ENCODE peak calls at places on chromosome 13, in seven cellular contexts. One of them, this sample, is unnamed.
A peak's percentile ranks its signal among the peaks of the same experiment; 100 is the strongest.

GRCh38 chr13:33730147-33730546 is 87.8 kb upstream of the RFC3 start:
- DNase-seq in GM23248: no peak
- DNase-seq in prostate gland: no peak
- DNase-seq in IMR-90: no peak
- DNase-seq in heart left ventricle: no peak
- DNase-seq in lower lobe of right lung: no peak
- DNase-seq in testis: no peak
- DNase-seq in this sample: no peak

GRCh38 chr13:100443998-100444328 is 144.6 kb downstream of the GGACT start:
- DNase-seq in GM23248: peak; percentile 16
- DNase-seq in prostate gland: no peak
- DNase-seq in IMR-90: no peak
- DNase-seq in heart left ventricle: no peak
- DNase-seq in lower lobe of right lung: no peak
- DNase-seq in testis: no peak
- DNase-seq in this sample: no peak

GRCh38 chr13:100976993-100977392 is 302.4 kb upstream of the TMTC4 start:
- DNase-seq in GM23248: no peak
- DNase-seq in prostate gland: no peak
- DNase-seq in IMR-90: no peak
- DNase-seq in heart left ventricle: no peak
- DNase-seq in lower lobe of right lung: no peak
- DNase-seq in testis: no peak
- DNase-seq in this sample: no peak

GRCh38 chr13:81116461-81117282 is 775.7 kb upstream of the SPRY2 start:
- DNase-seq in GM23248: no peak
- DNase-seq in prostate gland: no peak
- DNase-seq in IMR-90: no peak
- DNase-seq in heart left ventricle: no peak
- DNase-seq in lower lobe of right lung: no peak
- DNase-seq in testis: no peak
- DNase-seq in this sample: no peak

GRCh38 chr13:110471833-110472162 is 89.7 kb downstream of the RAB20 start:
- DNase-seq in GM23248: peak; percentile 9
- DNase-seq in prostate gland: no peak
- DNase-seq in IMR-90: peak; percentile 37
- DNase-seq in heart left ventricle: peak; percentile 75
- DNase-seq in lower lobe of right lung: peak; percentile 68
- DNase-seq in testis: peak; percentile 44
- DNase-seq in this sample: no peak

GRCh38 chr13:94967183-94968039 is 255.1 kb upstream of the SOX21 start:
- DNase-seq in GM23248: peak; percentile 53
- DNase-seq in prostate gland: no peak
- DNase-seq in IMR-90: no peak
- DNase-seq in heart left ventricle: no peak
- DNase-seq in lower lobe of right lung: no peak
- DNase-seq in testis: no peak
- DNase-seq in this sample: peak; percentile 40

GRCh38 chr13:27869436-27870090 is 50.2 kb upstream of the PDX1 start:
- DNase-seq in GM23248: no peak
- DNase-seq in prostate gland: no peak
- DNase-seq in IMR-90: no peak
- DNase-seq in heart left ventricle: no peak
- DNase-seq in lower lobe of right lung: no peak
- DNase-seq in testis: no peak
- DNase-seq in this sample: no peak

GRCh38 chr13:39875111-39875510 is 219.6 kb downstream of the COG6 start:
- DNase-seq in GM23248: no peak
- DNase-seq in prostate gland: no peak
- DNase-seq in IMR-90: no peak
- DNase-seq in heart left ventricle: no peak
- DNase-seq in lower lobe of right lung: no peak
- DNase-seq in testis: no peak
- DNase-seq in this sample: no peak

GRCh38 chr13:110233682-110234280 is 73.2 kb downstream of the COL4A1 start:
- DNase-seq in GM23248: peak; percentile 5
- DNase-seq in prostate gland: no peak
- DNase-seq in IMR-90: no peak
- DNase-seq in heart left ventricle: no peak
- DNase-seq in lower lobe of right lung: no peak
- DNase-seq in testis: no peak
- DNase-seq in this sample: no peak

GRCh38 chr13:95480131-95480545 is 72.4 kb upstream of the CLDN10 start:
- DNase-seq in GM23248: no peak
- DNase-seq in prostate gland: no peak
- DNase-seq in IMR-90: no peak
- DNase-seq in heart left ventricle: peak; percentile 60
- DNase-seq in lower lobe of right lung: peak; percentile 64
- DNase-seq in testis: no peak
- DNase-seq in this sample: peak; percentile 21

GRCh38 chr13:112741835-112742570 is 52.2 kb downstream of the ATP11A start:
- DNase-seq in GM23248: no peak
- DNase-seq in prostate gland: no peak
- DNase-seq in IMR-90: no peak
- DNase-seq in heart left ventricle: no peak
- DNase-seq in lower lobe of right lung: no peak
- DNase-seq in testis: no peak
- DNase-seq in this sample: no peak

GRCh38 chr13:31880849-31881494 is 141.6 kb downstream of the RXFP2 start:
- DNase-seq in GM23248: peak; percentile 47
- DNase-seq in prostate gland: no peak
- DNase-seq in IMR-90: no peak
- DNase-seq in heart left ventricle: no peak
- DNase-seq in lower lobe of right lung: no peak
- DNase-seq in testis: no peak
- DNase-seq in this sample: no peak

GRCh38 chr13:30818323-30818960 is 83.1 kb downstream of the ALOX5AP start:
- DNase-seq in GM23248: peak; percentile 96
- DNase-seq in prostate gland: no peak
- DNase-seq in IMR-90: peak; percentile 87
- DNase-seq in heart left ventricle: no peak
- DNase-seq in lower lobe of right lung: no peak
- DNase-seq in testis: no peak
- DNase-seq in this sample: no peak

GRCh38 chr13:84366484-84366883 is 484.2 kb upstream of the SLITRK1 start:
- DNase-seq in GM23248: peak; percentile 1
- DNase-seq in prostate gland: no peak
- DNase-seq in IMR-90: peak; percentile 7
- DNase-seq in heart left ventricle: no peak
- DNase-seq in lower lobe of right lung: no peak
- DNase-seq in testis: no peak
- DNase-seq in this sample: no peak

GRCh38 chr13:74464656-74465055 is 330.5 kb upstream of the KLF12 start:
- DNase-seq in GM23248: no peak
- DNase-seq in prostate gland: no peak
- DNase-seq in IMR-90: no peak
- DNase-seq in heart left ventricle: no peak
- DNase-seq in lower lobe of right lung: no peak
- DNase-seq in testis: peak; percentile 23
- DNase-seq in this sample: no peak

GRCh38 chr13:106121173-106121754 is 414.2 kb downstream of the EFNB2 start:
- DNase-seq in GM23248: no peak
- DNase-seq in prostate gland: no peak
- DNase-seq in IMR-90: no peak
- DNase-seq in heart left ventricle: no peak
- DNase-seq in lower lobe of right lung: no peak
- DNase-seq in testis: no peak
- DNase-seq in this sample: no peak

GRCh38 chr13:72151241-72151640 is 284.2 kb upstream of the DACH1 start:
- DNase-seq in GM23248: no peak
- DNase-seq in prostate gland: no peak
- DNase-seq in IMR-90: no peak
- DNase-seq in heart left ventricle: no peak
- DNase-seq in lower lobe of right lung: no peak
- DNase-seq in testis: no peak
- DNase-seq in this sample: no peak

GRCh38 chr13:20219585-20219984 is 12.5 kb downstream of the GJB6 start:
- DNase-seq in GM23248: no peak
- DNase-seq in prostate gland: no peak
- DNase-seq in IMR-90: no peak
- DNase-seq in heart left ventricle: no peak
- DNase-seq in lower lobe of right lung: no peak
- DNase-seq in testis: no peak
- DNase-seq in this sample: no peak

GRCh38 chr13:76798037-76798436 is 88.2 kb downstream of the KCTD12 start:
- DNase-seq in GM23248: peak; percentile 17
- DNase-seq in prostate gland: no peak
- DNase-seq in IMR-90: no peak
- DNase-seq in heart left ventricle: no peak
- DNase-seq in lower lobe of right lung: peak; percentile 62
- DNase-seq in testis: no peak
- DNase-seq in this sample: no peak

GRCh38 chr13:45331981-45332830 is 8.8 kb downstream of the TPT1 start:
- DNase-seq in GM23248: peak; percentile 98
- DNase-seq in prostate gland: no peak
- DNase-seq in IMR-90: peak; percentile 88
- DNase-seq in heart left ventricle: no peak
- DNase-seq in lower lobe of right lung: no peak
- DNase-seq in testis: no peak
- DNase-seq in this sample: peak; percentile 24

GRCh38 chr13:54234607-54235006 is 1206.0 kb downstream of the OLFM4 start:
- DNase-seq in GM23248: no peak
- DNase-seq in prostate gland: no peak
- DNase-seq in IMR-90: no peak
- DNase-seq in heart left ventricle: no peak
- DNase-seq in lower lobe of right lung: no peak
- DNase-seq in testis: no peak
- DNase-seq in this sample: no peak
- H3K9me3 ChIP-seq in GM23248: no peaks in the 10 kb centered on the region
- H3K9me3 ChIP-seq in prostate gland: no peaks in the 10 kb centered on the region
- H3K9me3 ChIP-seq in IMR-90: peaks cover 4% of the 10 kb centered on the region
- H3K9me3 ChIP-seq in heart left ventricle: no peaks in the 10 kb centered on the region
- H3K9me3 ChIP-seq in lower lobe of right lung: no peaks in the 10 kb centered on the region
- H3K9me3 ChIP-seq in testis: no peaks in the 10 kb centered on the region
- H3K9me3 ChIP-seq in this sample: no peaks in the 10 kb centered on the region

DNA sequence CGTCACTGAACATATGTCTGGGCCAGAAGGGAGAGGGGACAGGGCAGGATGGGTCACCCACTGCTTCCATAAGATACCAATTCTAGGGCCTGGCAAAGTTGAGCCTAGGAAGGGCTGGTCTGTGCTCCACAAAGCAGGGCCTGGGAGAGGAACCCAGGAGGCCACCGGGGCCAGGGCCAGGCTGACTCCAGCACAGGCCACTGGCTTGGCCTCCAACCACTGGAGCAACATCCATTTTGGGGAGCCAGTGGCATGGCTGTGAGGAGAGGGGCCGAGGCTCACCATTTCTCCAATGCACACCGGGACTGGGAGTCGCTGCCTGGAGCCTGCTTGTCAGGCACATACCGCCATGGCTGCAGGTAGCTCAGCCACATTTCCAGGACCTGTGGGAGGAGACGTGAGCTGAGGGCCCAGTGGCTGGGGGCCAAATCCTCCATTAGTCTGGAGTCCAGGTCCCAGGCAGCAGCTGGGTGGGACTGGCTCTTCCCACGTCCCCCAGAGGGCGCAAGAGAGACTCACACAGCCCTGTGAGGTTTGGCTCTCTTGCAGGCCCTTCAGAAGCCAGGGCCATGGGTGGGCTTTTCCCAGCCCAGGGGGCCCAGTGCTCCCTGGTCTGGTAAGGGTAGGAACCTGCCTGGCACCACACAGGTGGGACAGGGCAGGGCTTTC is 27.7 kb downstream of the TUBA3C start:
- DNase-seq in GM23248: peak; percentile 0
- DNase-seq in prostate gland: no peak
- DNase-seq in IMR-90: no peak
- DNase-seq in heart left ventricle: no peak
- DNase-seq in lower lobe of right lung: no peak
- DNase-seq in testis: peak; percentile 58
- DNase-seq in this sample: no peak
- H3K9me3 ChIP-seq in GM23248: no peaks in the 10 kb centered on the region
- H3K9me3 ChIP-seq in prostate gland: no peaks in the 10 kb centered on the region
- H3K9me3 ChIP-seq in IMR-90: peaks cover 67% of the 10 kb centered on the region
- H3K9me3 ChIP-seq in heart left ventricle: peaks cover 3% of the 10 kb centered on the region
- H3K9me3 ChIP-seq in lower lobe of right lung: no peaks in the 10 kb centered on the region
- H3K9me3 ChIP-seq in testis: no peaks in the 10 kb centered on the region
- H3K9me3 ChIP-seq in this sample: peaks cover 10% of the 10 kb centered on the region

GRCh38 chr13:21434588-21434987 is 24.5 kb downstream of the ZDHHC20 start:
- DNase-seq in GM23248: no peak
- DNase-seq in prostate gland: no peak
- DNase-seq in IMR-90: no peak
- DNase-seq in heart left ventricle: no peak
- DNase-seq in lower lobe of right lung: no peak
- DNase-seq in testis: no peak
- DNase-seq in this sample: no peak
- H3K9me3 ChIP-seq in GM23248: no peaks in the 10 kb centered on the region
- H3K9me3 ChIP-seq in prostate gland: no peaks in the 10 kb centered on the region
- H3K9me3 ChIP-seq in IMR-90: peaks cover 3% of the 10 kb centered on the region
- H3K9me3 ChIP-seq in heart left ventricle: peaks cover 26% of the 10 kb centered on the region
- H3K9me3 ChIP-seq in lower lobe of right lung: peaks cover 26% of the 10 kb centered on the region
- H3K9me3 ChIP-seq in testis: no peaks in the 10 kb centered on the region
- H3K9me3 ChIP-seq in this sample: no peaks in the 10 kb centered on the region

GRCh38 chr13:97757807-97758206 is 195.7 kb upstream of the IPO5 start:
- DNase-seq in GM23248: no peak
- DNase-seq in prostate gland: no peak
- DNase-seq in IMR-90: no peak
- DNase-seq in heart left ventricle: peak; percentile 51
- DNase-seq in lower lobe of right lung: no peak
- DNase-seq in testis: no peak
- DNase-seq in this sample: no peak

GRCh38 chr13:97751477-97751876 is 202.0 kb upstream of the IPO5 start:
- DNase-seq in GM23248: no peak
- DNase-seq in prostate gland: no peak
- DNase-seq in IMR-90: no peak
- DNase-seq in heart left ventricle: no peak
- DNase-seq in lower lobe of right lung: no peak
- DNase-seq in testis: no peak
- DNase-seq in this sample: no peak

GRCh38 chr13:97758317-97758716 is 195.2 kb upstream of the IPO5 start:
- DNase-seq in GM23248: no peak
- DNase-seq in prostate gland: no peak
- DNase-seq in IMR-90: no peak
- DNase-seq in heart left ventricle: peak; percentile 39
- DNase-seq in lower lobe of right lung: no peak
- DNase-seq in testis: no peak
- DNase-seq in this sample: no peak

GRCh38 chr13:97753269-97753668 is 200.2 kb upstream of the IPO5 start:
- DNase-seq in GM23248: no peak
- DNase-seq in prostate gland: no peak
- DNase-seq in IMR-90: no peak
- DNase-seq in heart left ventricle: no peak
- DNase-seq in lower lobe of right lung: no peak
- DNase-seq in testis: no peak
- DNase-seq in this sample: no peak

DNA sequence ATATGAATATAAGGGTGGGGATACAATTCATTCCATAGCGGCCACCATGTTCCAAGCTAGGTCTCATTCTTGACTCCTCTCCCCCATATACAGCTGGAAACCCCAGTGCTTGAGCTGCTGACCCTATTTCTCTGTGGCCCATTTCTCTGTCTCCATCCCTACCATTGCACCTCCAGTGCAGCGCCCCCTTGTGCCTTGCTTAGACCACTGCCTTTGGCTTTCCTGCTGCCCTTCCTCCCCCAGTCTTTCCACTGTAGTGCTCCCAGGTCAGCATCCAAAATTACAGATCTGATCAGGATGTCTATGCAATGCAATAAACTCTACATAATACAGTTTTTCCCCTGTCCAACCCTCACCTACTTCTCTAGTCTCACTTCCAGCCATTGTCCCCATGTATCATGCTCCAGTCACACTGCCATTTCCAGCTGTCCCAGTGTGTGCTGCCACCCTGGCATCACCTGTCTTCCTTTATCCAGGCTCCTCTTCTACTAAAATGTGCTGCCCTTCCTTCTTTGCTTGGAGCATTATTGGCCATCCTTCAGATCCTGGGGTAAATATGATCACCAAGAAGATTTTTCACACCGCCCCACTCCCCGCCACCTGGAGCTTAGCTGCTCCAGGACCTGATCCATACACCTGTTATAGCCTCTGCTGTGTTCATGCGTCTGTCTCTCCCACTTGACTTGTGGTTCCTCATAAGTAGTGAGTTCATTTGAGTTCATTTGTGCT is 199.4 kb upstream of the IPO5 start:
- DNase-seq in GM23248: no peak
- DNase-seq in prostate gland: no peak
- DNase-seq in IMR-90: no peak
- DNase-seq in heart left ventricle: no peak
- DNase-seq in lower lobe of right lung: no peak
- DNase-seq in testis: no peak
- DNase-seq in this sample: no peak
- H3K9me3 ChIP-seq in GM23248: no peaks in the 10 kb centered on the region
- H3K9me3 ChIP-seq in prostate gland: no peaks in the 10 kb centered on the region
- H3K9me3 ChIP-seq in IMR-90: no peaks in the 10 kb centered on the region
- H3K9me3 ChIP-seq in heart left ventricle: no peaks in the 10 kb centered on the region
- H3K9me3 ChIP-seq in lower lobe of right lung: no peaks in the 10 kb centered on the region
- H3K9me3 ChIP-seq in testis: no peaks in the 10 kb centered on the region
- H3K9me3 ChIP-seq in this sample: no peaks in the 10 kb centered on the region